ENCODE peak calls at places on chromosomes 11 and 22, in five cellular contexts. E is A549, Z is left ventricle myocardium inferior, A is mucosa of descending colon, K is cardiac fibroblast. F is an unnamed sample.
A peak's percentile ranks its signal among the peaks of the same experiment; 100 is the strongest.

GRCh38 chr22:24424901-24425775 is 2.3 kb upstream of the ADORA2A start:
- DNase-seq in K (no peak), Z (no peak), A (no peak), E (no peak), F (no peak)

GRCh38 chr11:15742626-15743243 is 613.6 kb downstream of the SOX6 start:
- DNase-seq in Z (no peak), E (no peak), K (peak; percentile 27), A (peak; percentile 41), F (no peak)

GRCh38 chr11:117171648-117172051 is 6.9 kb upstream of the SIDT2 start:
- DNase-seq in Z (no peak), K (peak; percentile 36), A (no peak), E (no peak), F (no peak)

GRCh38 chr11:37371346-37371970 is 773.4 kb upstream of the RAG2 start:
- DNase-seq in E (no peak), A (no peak), K (no peak), Z (no peak), F (no peak)

GRCh38 chr11:116473236-116473769 is 299.5 kb downstream of the BUD13 start:
- DNase-seq in Z (no peak), K (no peak), A (no peak), E (no peak), F (no peak)

GRCh38 chr11:128334311-128335044 is 252.9 kb downstream of the ETS1 start:
- DNase-seq in Z (peak; percentile 53), E (no peak), A (no peak), K (peak; percentile 81), F (no peak)

GRCh38 chr11:57761301-57762234 is at the start of gene CTNND1:
- DNase-seq in Z (peak; percentile 84), E (peak; percentile 98), A (peak; percentile 92), K (peak; percentile 99), F (peak; percentile 88)

GRCh38 chr22:45206233-45206632 is 34.5 kb downstream of the KIAA0930 start:
- DNase-seq in K (no peak), E (no peak), Z (no peak), A (no peak), F (no peak)

GRCh38 chr11:99037057-99037456 is 16.3 kb downstream of the CNTN5 start:
- DNase-seq in E (no peak), K (no peak), Z (no peak), A (no peak), F (no peak)

GRCh38 chr22:48758021-48758561 is 1069.6 kb downstream of the BRD1 start:
- DNase-seq in Z (no peak), E (no peak), K (no peak), A (no peak), F (no peak)

GRCh38 chr11:40292636-40293585 is 1166.5 kb downstream of the LRRC4C start:
- DNase-seq in K (no peak), Z (no peak), A (no peak), E (no peak), F (no peak)

GRCh38 chr11:111939836-111940604 is 2.9 kb downstream of the DIXDC1 start:
- DNase-seq in Z (no peak), A (no peak), E (no peak), K (peak; percentile 91), F (peak; percentile 88)

GRCh38 chr11:64063741-64064140 is 28.0 kb downstream of the FLRT1 start:
- DNase-seq in Z (no peak), A (no peak), K (no peak), E (no peak), F (no peak)

GRCh38 chr22:32744560-32744959 is 56.9 kb upstream of the TIMP3 start:
- DNase-seq in K (no peak), E (no peak), Z (no peak), A (no peak), F (no peak)

GRCh38 chr11:14119357-14119756 is 156.8 kb downstream of the SPON1 start:
- DNase-seq in Z (no peak), K (no peak), A (no peak), E (no peak), F (no peak)

DNA sequence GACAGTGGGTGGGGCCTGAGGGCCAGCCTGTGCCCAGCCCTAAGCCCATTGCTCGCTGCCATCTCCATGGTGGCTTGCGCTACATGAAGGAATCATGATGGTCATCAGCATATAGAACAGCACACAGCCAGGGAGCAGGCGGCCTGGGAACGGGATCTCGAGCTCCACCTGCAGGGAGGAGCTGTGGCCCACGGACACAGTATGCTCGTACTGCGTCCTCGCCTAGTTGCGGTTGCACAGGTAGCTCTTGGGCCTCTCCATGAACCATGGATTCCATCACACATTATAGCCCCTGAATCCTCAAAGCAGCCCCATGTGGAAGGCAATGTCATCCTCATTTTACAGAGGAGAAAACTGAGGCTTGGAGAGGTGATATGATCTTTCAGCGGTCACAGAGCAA is 15.1 kb downstream of the SEC14L4 start:
- DNase-seq in K (no peak), Z (no peak), E (no peak), A (peak; percentile 19), F (no peak)
- TF ChIP-seq CTCF in K (peak; percentile 32), Z (no peak), E (no peak), A (no peak), F (no peak)

GRCh38 chr11:73757598-73757997 is 3.3 kb downstream of the RAB6A start:
- DNase-seq in A (no peak), E (no peak), K (no peak), Z (no peak), F (no peak)

GRCh38 chr11:73760066-73760679 is 701 bp downstream of the RAB6A start:
- DNase-seq in K (peak; percentile 43), A (peak; percentile 49), Z (peak; percentile 50), E (peak; percentile 48), F (no peak)

GRCh38 chr11:73759520-73760065 is 1.3 kb downstream of the RAB6A start:
- DNase-seq in E (peak; percentile 26), Z (no peak), K (peak; percentile 43), A (no peak), F (no peak)

GRCh38 chr11:73760680-73761402 is at the start of gene RAB6A:
- DNase-seq in K (peak; percentile 100), E (peak; percentile 99), A (peak; percentile 100), Z (peak; percentile 100), F (peak; percentile 97)

DNA sequence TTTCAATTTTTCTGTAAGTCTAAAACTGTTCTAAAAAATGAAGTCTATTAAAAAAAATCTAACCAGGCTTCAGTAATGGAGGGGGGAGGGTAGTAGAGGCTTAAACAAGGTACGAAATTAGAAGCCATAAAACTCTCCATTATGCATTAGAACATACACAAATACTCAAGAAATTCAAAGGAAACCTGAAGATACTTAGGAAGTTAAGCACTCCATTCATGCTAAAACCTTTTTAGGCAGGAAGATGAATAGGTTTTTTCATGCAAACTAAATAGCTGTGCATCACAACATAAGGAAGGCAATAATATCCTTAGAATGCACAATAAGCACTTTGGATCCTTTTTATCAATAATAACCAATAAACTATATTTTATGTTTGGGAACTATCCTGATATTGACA is 2.4 kb downstream of the RAB6A start:
- DNase-seq in K (no peak), A (no peak), Z (no peak), E (no peak), F (no peak)
- H3K4me3 ChIP-seq in K (peak overlapping the region; percentile 74), A (no peak overlapping the region), Z (peak overlapping the region; percentile 100), E (no peak overlapping the region), F (peak overlapping the region; percentile 6)

GRCh38 chr22:37333724-37334460 is 51.6 kb downstream of the CYTH4 start:
- DNase-seq in E (no peak), A (no peak), K (no peak), Z (no peak), F (no peak)

GRCh38 chr22:37330200-37331033 is 48.1 kb downstream of the CYTH4 start:
- DNase-seq in E (peak; percentile 87), K (peak; percentile 92), A (peak; percentile 59), Z (no peak), F (peak; percentile 86)

GRCh38 chr22:37331034-37331428 is 48.7 kb downstream of the CYTH4 start:
- DNase-seq in E (no peak), Z (no peak), K (peak; percentile 62), A (no peak), F (no peak)

GRCh38 chr22:37329239-37330140 is 47.2 kb downstream of the CYTH4 start:
- DNase-seq in Z (no peak), K (peak; percentile 68), E (peak; percentile 34), A (no peak), F (no peak)

GRCh38 chr22:37331811-37332536 is 49.7 kb downstream of the CYTH4 start:
- DNase-seq in E (peak; percentile 66), A (no peak), Z (no peak), K (no peak), F (no peak)
- TF ChIP-seq CTCF in E (peak; percentile 37), A (no peak), Z (no peak), K (peak; percentile 12), F (peak; percentile 54)

DNA sequence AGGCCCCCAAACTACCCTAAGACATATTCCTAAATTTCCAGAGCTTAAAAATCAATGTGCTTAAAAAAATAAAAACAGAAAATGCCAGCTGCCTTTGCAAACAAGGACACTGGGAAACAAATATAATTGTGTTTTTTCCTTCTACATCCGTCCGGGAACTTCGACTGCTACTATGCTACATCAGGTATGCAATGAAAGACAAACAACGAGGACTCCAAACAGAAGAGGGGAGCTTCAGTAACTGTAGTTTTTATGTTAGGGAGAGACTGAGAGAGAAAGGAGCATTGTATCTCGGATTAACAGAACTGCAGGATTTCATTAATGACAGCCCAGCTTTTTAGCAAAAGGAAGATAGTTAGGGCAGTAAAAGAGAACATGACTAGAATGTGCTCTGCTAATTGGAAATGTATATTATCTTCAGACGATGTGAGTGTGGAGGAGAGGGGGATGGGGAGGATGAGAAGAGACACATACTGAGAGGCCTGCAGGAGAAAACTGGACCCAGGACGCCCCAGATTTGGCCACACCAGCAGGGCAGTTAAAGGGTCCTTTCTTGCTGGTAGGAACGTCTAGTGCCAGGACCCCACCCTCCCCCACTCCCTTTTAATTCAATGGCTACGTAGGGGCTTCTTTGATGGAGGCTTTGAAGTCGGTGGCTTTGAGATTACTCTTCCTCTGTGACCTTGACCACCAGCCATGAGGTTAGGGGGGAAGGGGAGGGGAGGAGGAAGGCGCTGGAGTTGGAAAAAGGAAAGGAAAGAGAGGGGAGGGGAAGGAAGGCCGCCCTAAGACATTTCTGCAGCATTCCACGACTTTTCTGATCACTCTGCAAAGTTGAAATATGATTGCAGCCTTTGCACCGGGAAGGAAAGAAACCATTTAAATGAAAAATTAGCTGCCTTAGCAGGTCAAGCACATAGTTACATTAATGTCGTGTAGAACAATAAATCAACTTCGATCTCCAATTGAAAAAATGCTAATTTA is 187.1 kb downstream of the BLID start:
- DNase-seq in E (no peak), K (no peak), A (no peak), Z (no peak), F (no peak)
- H3K4me3 ChIP-seq in E (no peak overlapping the region), K (peak overlapping the region; percentile 38), A (no peak overlapping the region), Z (peak overlapping the region; percentile 60), F (peak overlapping the region; percentile 30)

GRCh38 chr11:35418847-35419712 is at the start of gene SLC1A2:
- DNase-seq in A (no peak), E (peak; percentile 20), Z (no peak), K (peak; percentile 27), F (no peak)
- TF ChIP-seq CTCF in A (no peak), E (no peak), Z (no peak), K (no peak), F (no peak)

GRCh38 chr22:20430101-20430640 is 7.5 kb downstream of the SCARF2 start:
- DNase-seq in Z (no peak), A (no peak), K (no peak), E (no peak), F (no peak)
- H3K4me3 ChIP-seq in Z (peak overlapping the region; percentile 56), A (no peak overlapping the region), K (no peak overlapping the region), E (peak overlapping the region; percentile 41), F (no peak overlapping the region)

F was measured in kidney epithelial cell.